ENCODE peak calls at places on chromosomes 2 and 18, in nine cellular contexts. Q, R, D, Y, O, U, V, L and W are unnamed samples.

GRCh38 chr18:73724908-73725307 is 422.7 kb downstream of the FBXO15 start:
- DNase-seq in Y (no peak), L (peak; percentile 45), R (no peak), O (no peak), V (no peak), D (no peak), U (no peak), Q (no peak), W (no peak)

GRCh38 chr2:28393115-28393836 is 618 bp downstream of the FOSL2 start:
- DNase-seq in O (peak; percentile 55), Y (peak; percentile 28), V (peak; percentile 40), R (no peak), Q (no peak), D (peak; percentile 67), U (peak; percentile 59), L (peak; percentile 60), W (peak; percentile 63)

GRCh38 chr2:21371499-21372003 is 247.8 kb downstream of the TDRD15 start:
- DNase-seq in L (no peak), Y (no peak), R (no peak), U (no peak), Q (no peak), V (no peak), O (no peak), D (no peak), W (no peak)

GRCh38 chr2:85312404-85312803 is 15.4 kb downstream of the TGOLN2 start:
- DNase-seq in R (no peak), V (no peak), L (peak; percentile 89), Y (no peak), U (peak; percentile 68), D (no peak), O (no peak), Q (no peak), W (peak; percentile 92)

GRCh38 chr18:8212893-8213805 is 396.1 kb upstream of the RAB12 start:
- DNase-seq in Q (no peak), V (no peak), L (peak; percentile 84), R (no peak), O (no peak), D (no peak), U (peak; percentile 81), Y (no peak), W (peak; percentile 84)

GRCh38 chr2:160294339-160294803 is 94.3 kb upstream of the ITGB6 start:
- DNase-seq in U (peak; percentile 92), Y (no peak), V (no peak), L (peak; percentile 98), D (peak; percentile 49), R (no peak), O (no peak), Q (no peak), W (peak; percentile 79)

GRCh38 chr2:198004921-198005829 is 200.8 kb downstream of the PLCL1 start:
- DNase-seq in U (no peak), Y (no peak), L (no peak), R (peak; percentile 6), O (no peak), Q (no peak), D (no peak), V (peak; percentile 3), W (no peak)

GRCh38 chr2:128249555-128249954 is 69.1 kb downstream of the HS6ST1 start:
- DNase-seq in U (no peak), Q (no peak), V (no peak), L (no peak), Y (no peak), D (no peak), O (no peak), R (no peak), W (no peak)

GRCh38 chr2:191552036-191552435 is 125.9 kb upstream of the NABP1 start:
- DNase-seq in Q (no peak), L (no peak), V (no peak), O (no peak), R (no peak), Y (no peak), U (no peak), D (no peak), W (peak; percentile 35)

GRCh38 chr2:43276517-43276931 is 50.1 kb upstream of the ZFP36L2 start:
- DNase-seq in Y (no peak), R (no peak), V (no peak), Q (no peak), D (peak; percentile 44), O (no peak), U (peak; percentile 65), L (no peak), W (no peak)

GRCh38 chr2:233062447-233062842 is 2.3 kb downstream of the INPP5D start:
- DNase-seq in L (no peak), D (no peak), R (no peak), V (no peak), U (no peak), Q (no peak), O (no peak), Y (no peak), W (no peak)

GRCh38 chr2:9055471-9055870 is 52.0 kb upstream of the MBOAT2 start:
- DNase-seq in Q (no peak), D (no peak), Y (no peak), R (no peak), L (no peak), O (no peak), V (no peak), U (no peak), W (no peak)

GRCh38 chr2:203900298-203900697 is 32.7 kb downstream of the CTLA4 start:
- DNase-seq in L (no peak), D (no peak), R (no peak), Q (no peak), Y (no peak), U (no peak), O (no peak), V (no peak), W (no peak)

GRCh38 chr2:120180066-120180465 is 43.1 kb downstream of the TMEM185B start:
- DNase-seq in V (no peak), Y (no peak), U (no peak), O (no peak), R (no peak), Q (no peak), D (no peak), L (no peak), W (no peak)

GRCh38 chr2:160406591-160407392 is 86.8 kb downstream of the RBMS1 start:
- DNase-seq in V (peak; percentile 76), Y (peak; percentile 39), L (peak; percentile 77), R (peak; percentile 32), D (peak; percentile 55), Q (peak; percentile 65), U (peak; percentile 85), O (peak; percentile 51), W (peak; percentile 67)

GRCh38 chr2:44324971-44325426 is 36.3 kb downstream of the PREPL start:
- DNase-seq in Q (no peak), L (peak; percentile 59), Y (no peak), R (no peak), U (peak; percentile 63), O (no peak), V (no peak), D (no peak), W (no peak)

GRCh38 chr2:42170619-42171395 is 1.7 kb downstream of the EML4 start:
- DNase-seq in U (no peak), D (no peak), L (no peak), Q (no peak), V (no peak), Y (no peak), R (no peak), O (no peak), W (no peak)

GRCh38 chr2:164913640-164914346 is 41.5 kb downstream of the SLC38A11 start:
- DNase-seq in O (no peak), Y (no peak), V (no peak), L (peak; percentile 33), R (no peak), D (no peak), U (peak; percentile 41), Q (no peak), W (peak; percentile 91)

GRCh38 chr2:72137498-72138010 is 10.1 kb downstream of the CYP26B1 start:
- DNase-seq in Q (peak; percentile 21), V (peak; percentile 33), D (peak; percentile 82), Y (peak; percentile 79), R (peak; percentile 33), L (peak; percentile 26), O (peak; percentile 81), U (peak; percentile 38), W (peak; percentile 41)

GRCh38 chr2:54524236-54524991 is 68.3 kb downstream of the SPTBN1 start:
- DNase-seq in L (peak; percentile 69), Q (no peak), O (peak; percentile 39), R (peak; percentile 23), U (peak; percentile 80), V (no peak), Y (no peak), D (no peak), W (peak; percentile 59)

GRCh38 chr2:62724886-62725711 is 19.6 kb downstream of the EHBP1 start:
- DNase-seq in R (no peak), O (peak; percentile 73), V (no peak), D (peak; percentile 39), Y (no peak), U (peak; percentile 24), Q (peak; percentile 22), L (no peak), W (peak; percentile 33)

GRCh38 chr2:14015113-14015512 is 617.4 kb upstream of the LRATD1 start:
- DNase-seq in Q (no peak), O (no peak), D (no peak), R (no peak), U (no peak), V (no peak), Y (no peak), L (no peak), W (no peak)

GRCh38 chr2:219997341-219997851 is 370.0 kb downstream of the SLC4A3 start:
- DNase-seq in D (peak; percentile 23), L (peak; percentile 52), Q (peak; percentile 18), V (no peak), U (peak; percentile 55), O (peak; percentile 81), Y (peak; percentile 42), R (no peak), W (peak; percentile 61)

GRCh38 chr2:62662131-62662530 is 43.4 kb upstream of the EHBP1 start:
- DNase-seq in V (no peak), R (no peak), O (no peak), Y (no peak), L (no peak), U (no peak), Q (no peak), D (no peak), W (no peak)

GRCh38 chr18:60248563-60249330 is 123.8 kb downstream of the MC4R start:
- DNase-seq in D (no peak), Q (no peak), Y (no peak), U (no peak), L (no peak), V (no peak), O (no peak), R (no peak), W (no peak)

GRCh38 chr18:55031164-55031563 is 71.9 kb upstream of the CCDC68 start:
- DNase-seq in L (no peak), V (no peak), U (no peak), Q (no peak), R (no peak), O (no peak), D (no peak), Y (no peak), W (no peak)

GRCh38 chr18:33495278-33495677 is 54.8 kb upstream of the CCDC178 start:
- DNase-seq in D (no peak), O (peak; percentile 82), L (peak; percentile 42), R (no peak), V (no peak), Q (no peak), U (no peak), Y (peak; percentile 86), W (peak; percentile 56)

GRCh38 chr2:227942021-227942420 is 70.6 kb downstream of the DAW1 start:
- DNase-seq in R (no peak), L (peak; percentile 46), D (no peak), Q (no peak), U (peak; percentile 40), Y (no peak), V (no peak), O (no peak), W (peak; percentile 29)

GRCh38 chr2:238094438-238095022 is 5.6 kb upstream of the ESPNL start:
- DNase-seq in L (no peak), Y (no peak), R (no peak), O (no peak), Q (no peak), V (no peak), D (no peak), U (no peak), W (no peak)

GRCh38 chr2:230219419-230220331 is at the start of gene SP110:
- DNase-seq in R (peak; percentile 61), L (peak; percentile 85), V (peak; percentile 61), Q (peak; percentile 28), D (peak; percentile 92), U (peak; percentile 98), O (peak; percentile 81), Y (peak; percentile 12), W (peak; percentile 97)

GRCh38 chr2:144357623-144358400 is 162.1 kb downstream of the ZEB2 start:
- DNase-seq in R (no peak), D (no peak), U (peak; percentile 98), Q (no peak), L (peak; percentile 99), Y (no peak), O (no peak), V (no peak), W (peak; percentile 96)